ENCODE peak calls at places on chromosome 18, in six cellular contexts. F is neural progenitor cell, U is fibroblast of lung, P is PC-3, E is HCT116, J is mammary epithelial cell. Q is an unnamed sample. For H3K4me1 and H3K27me3, the result is how much of the 10 kb centered on the place peaks cover.

GRCh38 chr18:9536354-9537152 is 61.2 kb downstream of the RALBP1 start:
- DNase-seq in F (no peak), U (no peak), P (peak), E (no peak), J (peak), Q (no peak)

GRCh38 chr18:70956554-70956953 is 667.7 kb downstream of the SOCS6 start:
- DNase-seq in F (no peak), U (no peak), P (no peak), E (no peak), J (no peak), Q (peak)

GRCh38 chr18:59823611-59824195 is 76.1 kb upstream of the PMAIP1 start:
- DNase-seq in F (peak), U (peak), P (peak), E (peak), J (peak), Q (peak)

GRCh38 chr18:33866386-33866785 is 288.4 kb downstream of the ASXL3 start:
- DNase-seq in F (no peak), U (no peak), P (no peak), E (no peak), J (no peak), Q (no peak)

GRCh38 chr18:12911025-12911927 is 27.2 kb upstream of the PTPN2 start:
- DNase-seq in F (no peak), U (peak), P (no peak), E (no peak), J (no peak), Q (peak)

GRCh38 chr18:58997811-58998337 is 133.2 kb downstream of the ZNF532 start:
- DNase-seq in F (no peak), U (peak), P (peak), E (no peak), J (peak), Q (no peak)

GRCh38 chr18:41501848-41502247 is 453.2 kb upstream of the PIK3C3 start:
- DNase-seq in F (no peak), U (no peak), P (peak), E (no peak), J (peak), Q (no peak)

GRCh38 chr18:79588636-79589481 is 90.7 kb upstream of the CTDP1 start:
- DNase-seq in F (peak), U (peak), P (peak), E (no peak), J (no peak), Q (peak)

GRCh38 chr18:77566604-77567003 is 317.0 kb downstream of the GALR1 start:
- DNase-seq in F (no peak), U (no peak), P (no peak), E (no peak), J (no peak), Q (no peak)

GRCh38 chr18:22983175-22983574 is 50.0 kb downstream of the RBBP8 start:
- DNase-seq in F (peak), U (peak), P (peak), E (peak), J (no peak), Q (no peak)

GRCh38 chr18:35389095-35389618 is 12.0 kb upstream of the ZNF396 start:
- DNase-seq in F (no peak), U (peak), P (no peak), E (no peak), J (no peak), Q (no peak)

GRCh38 chr18:907880-908512 is 3.3 kb downstream of the ADCYAP1 start:
- DNase-seq in F (peak), U (no peak), P (no peak), E (no peak), J (no peak), Q (peak)

GRCh38 chr18:21745234-21745633 is 4.6 kb downstream of the MIB1 start:
- DNase-seq in F (no peak), U (no peak), P (no peak), E (no peak), J (no peak), Q (no peak)

GRCh38 chr18:56891870-56892269 is 240.7 kb downstream of the WDR7 start:
- DNase-seq in F (no peak), U (no peak), P (no peak), E (no peak), J (no peak), Q (no peak)

GRCh38 chr18:3494245-3494526 is 44.2 kb downstream of the TGIF1 start:
- DNase-seq in F (no peak), U (no peak), P (no peak), E (no peak), J (no peak), Q (no peak)

GRCh38 chr18:3494569-3494968 is 44.6 kb downstream of the TGIF1 start:
- DNase-seq in F (no peak), U (no peak), P (no peak), E (no peak), J (no peak), Q (no peak)

GRCh38 chr18:3492166-3492565 is 42.2 kb downstream of the TGIF1 start:
- DNase-seq in F (no peak), U (no peak), P (no peak), E (no peak), J (no peak), Q (no peak)

GRCh38 chr18:3493501-3494244 is 43.7 kb downstream of the TGIF1 start:
- DNase-seq in F (peak), U (no peak), P (no peak), E (no peak), J (no peak), Q (no peak)

GRCh38 chr18:3492721-3493120 is 42.7 kb downstream of the TGIF1 start:
- DNase-seq in F (no peak), U (no peak), P (no peak), E (no peak), J (no peak), Q (no peak)
- H3K4me1 ChIP-seq in F (under half), U (under half), P (under half), E (under half), J (under half), Q (under half)

GRCh38 chr18:48623468-48624220 is 84.8 kb downstream of the CTIF start:
- DNase-seq in F (no peak), U (peak), P (peak), E (no peak), J (peak), Q (no peak)
- H3K9ac ChIP-seq in F (no peak), U (no peak), P (no peak), E (no peak), J (no peak), Q (no peak)

DNA sequence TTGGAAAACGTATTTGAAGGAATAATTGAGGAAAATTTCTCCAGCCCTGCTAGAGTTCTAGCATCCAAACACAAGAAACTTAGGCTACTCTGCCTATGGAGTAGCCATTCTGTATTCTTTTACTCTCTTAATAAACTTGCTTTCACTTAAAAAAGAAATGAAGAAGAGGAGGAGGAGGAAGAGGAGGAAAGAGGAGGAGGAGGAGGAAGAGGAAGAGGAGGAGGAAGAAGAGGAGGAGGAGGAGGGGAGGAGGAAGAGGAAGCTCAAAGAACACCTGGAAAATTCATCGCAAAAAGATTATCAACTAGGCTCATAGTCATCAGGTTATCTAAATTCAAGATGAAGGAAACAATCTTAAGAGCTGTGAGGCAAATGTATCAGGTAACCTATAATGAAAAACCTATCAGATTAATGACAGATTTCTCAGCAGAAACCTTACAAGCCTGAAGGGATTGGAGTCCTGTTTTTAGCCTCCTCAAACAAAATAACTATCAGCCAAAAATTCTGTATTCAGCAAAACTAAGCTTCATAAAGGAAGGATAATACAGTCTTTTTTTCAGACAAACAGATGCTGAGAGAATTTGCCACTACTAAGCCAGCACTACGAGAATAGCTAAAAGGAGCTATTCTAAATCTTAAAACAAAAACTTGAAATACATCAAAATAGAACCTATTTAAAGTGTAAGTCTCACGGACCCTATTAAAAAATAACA is 56.2 kb upstream of the DSC1 start:
- DNase-seq in F (no peak), U (no peak), P (no peak), E (no peak), J (no peak), Q (no peak)
- H3K27me3 ChIP-seq in F (under half), U (under half), P (under half), E (under half), J (under half), Q (under half)

DNA sequence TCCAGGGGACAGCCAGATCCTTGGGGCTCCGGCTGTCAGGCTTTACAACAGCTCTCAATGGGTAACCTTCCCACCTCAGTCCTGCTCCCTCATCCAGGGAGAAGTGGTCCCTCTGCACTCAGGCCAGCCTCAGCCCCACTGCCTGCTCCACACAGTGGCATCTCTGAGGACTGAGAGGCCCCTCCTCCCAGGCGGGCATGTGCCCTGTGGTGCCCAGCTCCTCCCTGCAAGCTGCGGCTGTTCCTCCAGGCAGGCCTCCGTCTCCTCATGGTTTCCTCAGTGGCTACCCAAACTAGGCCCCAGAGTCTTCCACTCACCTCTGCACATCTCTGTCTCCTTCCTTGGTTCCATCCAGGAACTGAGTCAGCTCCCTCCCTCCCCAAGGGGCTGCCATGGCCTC is 81.7 kb upstream of the TMEM200C start:
- DNase-seq in F (no peak), U (no peak), P (no peak), E (no peak), J (no peak), Q (peak)
- H3K4me1 ChIP-seq in F (under half), U (under half), P (under half), E (under half), J (under half), Q (under half)

DNA sequence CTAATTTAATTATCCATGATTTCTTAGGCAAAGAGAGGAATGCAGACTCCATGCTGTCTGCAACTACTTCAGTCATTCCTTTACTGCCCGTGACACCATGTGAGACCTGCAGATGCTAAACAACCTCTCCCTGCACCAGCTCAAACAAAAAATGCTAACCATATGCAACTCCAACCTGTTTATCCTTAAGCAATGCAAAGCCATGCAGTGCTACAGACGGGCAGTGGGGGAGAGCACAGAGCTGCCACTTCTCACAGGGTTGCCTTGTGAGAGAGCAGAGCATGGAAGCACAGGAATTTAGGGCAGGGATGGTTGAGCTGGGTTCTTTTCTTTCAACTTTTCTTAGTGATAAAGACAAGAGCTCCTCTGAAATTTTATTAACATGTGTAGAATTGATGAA is 74.9 kb upstream of the KLHL14 start:
- DNase-seq in F (peak), U (no peak), P (no peak), E (no peak), J (no peak), Q (peak)
- H3K9ac ChIP-seq in F (no peak), U (no peak), P (no peak), E (no peak), J (no peak), Q (no peak)

DNA sequence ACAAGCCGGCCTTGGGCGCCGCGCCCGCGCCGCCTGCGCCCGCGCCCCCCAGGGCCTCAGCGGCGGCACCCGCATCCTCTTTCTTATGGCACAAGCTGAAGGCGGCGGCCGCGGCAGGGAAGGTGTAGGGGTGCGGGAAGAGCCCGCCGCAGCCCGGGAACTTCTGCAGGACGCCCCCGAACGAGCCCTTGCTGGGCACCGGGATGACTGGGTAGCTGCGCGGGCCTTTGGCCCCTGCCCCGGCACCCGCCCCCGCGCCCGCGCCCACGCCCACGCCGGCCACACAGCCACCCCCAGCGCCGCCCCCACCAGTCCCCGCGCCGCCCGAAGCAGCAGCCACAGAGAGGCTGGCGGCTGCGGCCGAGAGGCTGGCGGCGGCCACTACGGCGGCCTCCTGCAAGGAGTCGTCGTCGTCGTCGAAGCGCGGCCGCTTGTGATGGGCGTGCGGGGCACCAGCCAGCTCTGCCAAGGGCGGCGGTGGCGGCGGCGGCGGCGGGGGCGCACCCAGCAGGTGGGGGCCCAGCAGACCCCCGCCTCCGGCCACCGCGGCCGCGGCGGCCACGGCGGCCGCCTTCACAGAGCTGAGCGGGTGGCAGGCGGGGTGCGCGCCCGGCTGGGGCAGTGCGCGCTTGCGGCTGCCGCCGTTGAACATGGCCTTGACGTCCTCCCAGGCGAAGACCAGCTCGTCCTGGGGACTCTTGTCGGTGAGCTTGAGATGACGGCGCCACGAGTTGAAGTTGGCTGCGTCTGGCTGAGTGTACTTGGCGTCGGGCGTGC is 3.4 kb downstream of the SKOR2 start:
- DNase-seq in F (peak), U (no peak), P (no peak), E (no peak), J (no peak), Q (peak)
- H3K27me3 ChIP-seq in F (half or more), U (under half), P (under half), E (under half), J (half or more), Q (half or more)

GRCh38 chr18:55404811-55405654 is 183.0 kb downstream of the TCF4 start:
- DNase-seq in F (no peak), U (peak), P (no peak), E (no peak), J (no peak), Q (no peak)
- H3K4me1 ChIP-seq in F (half or more), U (under half), P (under half), E (under half), J (under half), Q (under half)

GRCh38 chr18:32324173-32324572 is 134.3 kb downstream of the MEP1B start:
- DNase-seq in F (no peak), U (peak), P (no peak), E (no peak), J (no peak), Q (no peak)

GRCh38 chr18:32328974-32329373 is 139.1 kb downstream of the MEP1B start:
- DNase-seq in F (no peak), U (no peak), P (no peak), E (no peak), J (no peak), Q (no peak)

GRCh38 chr18:32326450-32327309 is 136.8 kb downstream of the MEP1B start:
- DNase-seq in F (no peak), U (peak), P (no peak), E (no peak), J (no peak), Q (no peak)

GRCh38 chr18:32332708-32333107 is 138.0 kb downstream of the GAREM1 start:
- DNase-seq in F (no peak), U (no peak), P (no peak), E (no peak), J (no peak), Q (no peak)

GRCh38 chr18:32328379-32328778 is 138.5 kb downstream of the MEP1B start:
- DNase-seq in F (no peak), U (peak), P (peak), E (no peak), J (peak), Q (no peak)
- H3K9ac ChIP-seq in F (no peak), U (no peak), P (no peak), E (no peak), J (no peak), Q (no peak)

GRCh38 chr18:50399582-50399981 is 24.7 kb downstream of the SKA1 start:
- DNase-seq in F (no peak), U (no peak), P (no peak), E (no peak), J (no peak), Q (no peak)

GRCh38 chr18:50398099-50398498 is 23.3 kb downstream of the SKA1 start:
- DNase-seq in F (no peak), U (no peak), P (no peak), E (no peak), J (no peak), Q (no peak)

GRCh38 chr18:50397023-50397422 is 22.2 kb downstream of the SKA1 start:
- DNase-seq in F (no peak), U (no peak), P (no peak), E (no peak), J (no peak), Q (no peak)

GRCh38 chr18:50401334-50401733 is 26.5 kb downstream of the SKA1 start:
- DNase-seq in F (no peak), U (no peak), P (no peak), E (no peak), J (no peak), Q (no peak)

DNA sequence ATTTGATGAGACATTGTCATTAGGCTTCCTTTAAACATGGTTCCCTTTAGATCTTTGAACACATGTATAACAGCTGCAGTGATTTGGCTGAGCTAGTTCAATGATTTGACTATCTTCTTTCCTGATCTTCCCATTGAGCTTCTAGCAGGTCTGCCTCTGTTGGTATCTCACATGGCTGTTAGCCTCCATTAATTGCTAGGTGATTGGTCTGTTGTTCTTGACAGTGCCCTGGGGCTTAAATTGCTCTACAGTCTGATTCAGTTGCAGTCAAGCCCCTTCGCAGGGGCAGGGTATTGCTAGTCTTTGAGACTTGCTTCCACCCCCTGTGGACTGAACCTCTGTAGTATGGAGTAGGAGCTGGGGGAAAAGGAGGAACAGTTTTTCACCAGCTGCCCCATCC is 24.1 kb downstream of the SKA1 start:
- DNase-seq in F (no peak), U (no peak), P (no peak), E (no peak), J (no peak), Q (peak)
- H3K27me3 ChIP-seq in F (under half), U (under half), P (under half), E (under half), J (under half), Q (under half)

Q was measured in endodermal cell.